ENCODE peak calls at places on chromosome X, in five cellular contexts. O is BE2C, Y is epithelial cell of esophagus, F is MM.1S, G is cardiac fibroblast. T is an unnamed sample.

GRCh38 chrX:8731579-8732395 is at the start of gene ANOS1:
- DNase-seq in O (peak), Y (peak), F (peak), G (no peak), T (no peak)

GRCh38 chrX:15930585-15930984 is 76.0 kb upstream of the AP1S2 start:
- DNase-seq in O (no peak), Y (peak), F (no peak), G (peak), T (no peak)

GRCh38 chrX:7115557-7115956 is 32.0 kb upstream of the STS start:
- DNase-seq in O (no peak), Y (no peak), F (no peak), G (no peak), T (no peak)

GRCh38 chrX:10350991-10351390 is 194.2 kb downstream of the CLCN4 start:
- DNase-seq in O (no peak), Y (peak), F (no peak), G (no peak), T (no peak)

GRCh38 chrX:134891652-134892051 is 99.1 kb upstream of the SMIM10 start:
- DNase-seq in O (no peak), Y (no peak), F (no peak), G (peak), T (no peak)

GRCh38 chrX:96181571-96181970 is 503.1 kb upstream of the DIAPH2 start:
- DNase-seq in O (no peak), Y (no peak), F (no peak), G (no peak), T (no peak)

GRCh38 chrX:123905334-123905733 is 45.5 kb downstream of the XIAP start:
- DNase-seq in O (no peak), Y (peak), F (no peak), G (no peak), T (no peak)

GRCh38 chrX:131828482-131828881 is 194.6 kb upstream of the STK26 start:
- DNase-seq in O (no peak), Y (no peak), F (no peak), G (no peak), T (no peak)

GRCh38 chrX:20965270-20966044 is 408.8 kb upstream of the CNKSR2 start:
- DNase-seq in O (no peak), Y (no peak), F (no peak), G (no peak), T (no peak)

GRCh38 chrX:21993265-21993664 is 38.9 kb upstream of the PHEX start:
- DNase-seq in O (peak), Y (no peak), F (no peak), G (no peak), T (no peak)

GRCh38 chrX:22397566-22397965 is 124.9 kb downstream of the CBLL2 start:
- DNase-seq in O (no peak), Y (peak), F (no peak), G (no peak), T (no peak)

GRCh38 chrX:45801554-45801953 is 600.9 kb upstream of the DIPK2B start:
- DNase-seq in O (no peak), Y (peak), F (peak), G (peak), T (no peak)

GRCh38 chrX:117977521-117977920 is 139.1 kb downstream of the KLHL13 start:
- DNase-seq in O (no peak), Y (no peak), F (no peak), G (no peak), T (no peak)

GRCh38 chrX:134658421-134658896 is at the start of gene PLAC1:
- DNase-seq in O (no peak), Y (peak), F (no peak), G (no peak), T (no peak)

GRCh38 chrX:120839506-120839905 is 36.2 kb downstream of the CT47B1 start:
- DNase-seq in O (no peak), Y (peak), F (no peak), G (peak), T (peak)

GRCh38 chrX:72554448-72555140 is 18.0 kb downstream of the HDAC8 start:
- DNase-seq in O (peak), Y (peak), F (no peak), G (peak), T (no peak)

GRCh38 chrX:47664737-47665136 is 5.8 kb upstream of the UXT start:
- DNase-seq in O (no peak), Y (no peak), F (no peak), G (peak), T (no peak)

GRCh38 chrX:20521245-20521644 is 254.5 kb upstream of the RPS6KA3 start:
- DNase-seq in O (no peak), Y (peak), F (no peak), G (peak), T (no peak)

GRCh38 chrX:33183366-33183765 is 28.0 kb downstream of the DMD start:
- DNase-seq in O (peak), Y (no peak), F (peak), G (peak), T (no peak)

GRCh38 chrX:6707497-6707896 is 172.6 kb upstream of the VCX3A start:
- DNase-seq in O (no peak), Y (no peak), F (no peak), G (no peak), T (no peak)

GRCh38 chrX:46587158-46587557 is 13.6 kb downstream of the CHST7 start:
- DNase-seq in O (no peak), Y (peak), F (no peak), G (peak), T (no peak)

GRCh38 chrX:12970691-12971202 is 4.2 kb upstream of the TMSB4X start:
- DNase-seq in O (no peak), Y (no peak), F (no peak), G (peak), T (no peak)

GRCh38 chrX:50691820-50692219 is 122.2 kb downstream of the SHROOM4 start:
- DNase-seq in O (peak), Y (peak), F (peak), G (peak), T (no peak)

GRCh38 chrX:24464498-24464835 is 619 bp upstream of the PDK3 start:
- DNase-seq in O (no peak), Y (no peak), F (no peak), G (no peak), T (no peak)

GRCh38 chrX:139382529-139382928 is 148.0 kb upstream of the F9 start:
- DNase-seq in O (no peak), Y (no peak), F (no peak), G (no peak), T (no peak)

GRCh38 chrX:108299101-108299591 is 139.1 kb downstream of the COL4A6 start:
- DNase-seq in O (no peak), Y (peak), F (no peak), G (peak), T (no peak)

DNA sequence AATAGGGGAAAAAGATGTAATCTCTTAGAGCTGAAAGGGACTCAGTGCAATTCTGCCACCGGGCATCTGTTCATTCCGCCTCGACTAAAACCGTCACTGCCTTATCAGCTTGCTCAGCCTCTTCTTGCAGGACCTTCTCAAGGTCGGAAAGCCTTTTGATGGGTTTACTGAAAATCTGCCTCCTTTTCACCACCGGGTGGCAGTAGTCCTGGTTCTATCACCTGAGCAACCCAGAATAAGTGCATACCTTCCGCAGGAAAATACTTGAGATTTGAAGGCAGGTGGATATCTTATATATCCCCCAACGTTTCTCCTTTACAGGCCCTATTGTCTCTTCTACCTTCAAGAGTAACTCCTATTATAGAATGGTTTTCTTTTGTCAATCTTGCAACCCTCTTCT is 103.4 kb upstream of the PAK3 start:
- DNase-seq in O (peak), Y (peak), F (peak), G (peak), T (no peak)
- TF ChIP-seq CTCF in O (peak), Y (peak), F (peak), G (no peak), T (peak)

DNA sequence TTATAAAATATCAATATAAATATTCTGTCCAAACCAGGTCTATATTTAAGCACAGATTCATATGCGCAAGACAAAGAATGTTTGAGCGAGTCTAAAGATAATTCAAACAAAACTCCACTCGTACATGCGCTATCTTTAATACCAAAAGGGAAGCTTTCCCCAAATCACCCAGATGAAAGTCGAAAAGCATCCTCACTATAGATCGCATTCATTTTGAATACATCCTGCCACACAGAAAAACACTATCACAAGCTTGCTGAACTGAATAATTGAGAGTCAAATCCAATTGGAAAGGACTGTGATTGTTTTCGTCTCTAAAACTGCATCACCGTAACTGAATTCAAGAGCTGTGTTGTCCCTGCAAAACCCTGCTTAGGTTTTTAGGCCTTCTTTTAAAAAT is 685 bp downstream of the TASL start:
- DNase-seq in O (no peak), Y (no peak), F (no peak), G (no peak), T (no peak)
- H3K4me3 ChIP-seq in O (no peak), Y (no peak), F (peak), G (no peak), T (no peak)

GRCh38 chrX:40663880-40664630 is 16.7 kb upstream of the CXorf38 start:
- DNase-seq in O (peak), Y (peak), F (no peak), G (peak), T (no peak)
- TF ChIP-seq CTCF in O (peak), Y (peak), F (no peak), G (peak), T (peak)

DNA sequence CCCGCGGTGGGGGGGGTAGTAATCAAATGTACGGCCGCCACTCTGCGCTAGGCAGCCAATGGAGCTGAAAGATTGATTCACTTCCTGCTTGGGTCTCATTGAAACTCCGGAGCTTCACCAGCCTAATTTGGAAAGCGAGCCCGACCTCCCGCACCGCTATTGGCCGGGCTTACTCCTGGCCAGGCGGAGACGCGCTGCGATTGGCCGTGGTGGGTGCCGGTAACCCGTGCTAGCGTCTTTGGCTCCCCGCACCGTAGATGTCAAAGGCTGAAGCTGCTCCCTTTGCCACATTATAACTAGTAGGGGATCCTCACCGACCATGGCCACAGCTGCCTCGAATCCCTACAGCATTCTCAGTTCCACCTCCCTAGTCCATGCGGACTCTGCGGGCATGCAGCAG is at the start of gene POU3F4:
- DNase-seq in O (no peak), Y (peak), F (no peak), G (no peak), T (no peak)
- H3K4me3 ChIP-seq in O (no peak), Y (no peak), F (no peak), G (no peak), T (no peak)

GRCh38 chrX:154509455-154509854 is 6.6 kb downstream of the FAM3A start:
- DNase-seq in O (no peak), Y (no peak), F (no peak), G (no peak), T (no peak)
- TF ChIP-seq CTCF in O (no peak), Y (no peak), F (no peak), G (no peak), T (no peak)

GRCh38 chrX:103688949-103689348 is 2.5 kb upstream of the MORF4L2 start:
- DNase-seq in O (no peak), Y (peak), F (peak), G (peak), T (no peak)
- H3K4me3 ChIP-seq in O (no peak), Y (no peak), F (no peak), G (no peak), T (no peak)

GRCh38 chrX:149916745-149917392 is 12.5 kb upstream of the HSFX4 start:
- DNase-seq in O (no peak), Y (no peak), F (no peak), G (no peak), T (no peak)
- TF ChIP-seq CTCF in O (no peak), Y (no peak), F (no peak), G (no peak), T (no peak)

GRCh38 chrX:11741574-11741973 is 16.5 kb upstream of the MSL3 start:
- DNase-seq in O (no peak), Y (no peak), F (no peak), G (no peak), T (no peak)
- H3K4me3 ChIP-seq in O (no peak), Y (no peak), F (no peak), G (no peak), T (no peak)

GRCh38 chrX:56802921-56803848 is 74.1 kb downstream of the NBDY start:
- DNase-seq in O (no peak), Y (peak), F (peak), G (peak), T (no peak)
- TF ChIP-seq CTCF in O (no peak), Y (peak), F (peak), G (peak), T (peak)